ENCODE peak calls at places on chromosomes 11 and 22, in four cellular contexts. One of them, this sample, is unnamed.
A peak's percentile ranks its signal among the peaks of the same experiment; 100 is the strongest.

GRCh38 chr22:24994070-24994763 is 41.7 kb downstream of the KIAA1671 start:
- DNase-seq in NCI-H2081: no peak
- DNase-seq in globus pallidus: no peak
- DNase-seq in HS-27A: peak; percentile 68
- DNase-seq in this sample: no peak

GRCh38 chr11:65781152-65781961 is 581 bp upstream of the AP5B1 start:
- DNase-seq in NCI-H2081: no peak
- DNase-seq in globus pallidus: peak; percentile 40
- DNase-seq in HS-27A: no peak
- DNase-seq in this sample: peak; percentile 60

GRCh38 chr11:79896258-79896657 is 455.4 kb upstream of the TENM4 start:
- DNase-seq in NCI-H2081: no peak
- DNase-seq in globus pallidus: no peak
- DNase-seq in HS-27A: no peak
- DNase-seq in this sample: no peak

GRCh38 chr22:23875801-23876200 is 18.1 kb downstream of the SLC2A11 start:
- DNase-seq in NCI-H2081: no peak
- DNase-seq in globus pallidus: no peak
- DNase-seq in HS-27A: no peak
- DNase-seq in this sample: no peak

GRCh38 chr11:11291432-11292015 is 61.5 kb downstream of the CSNK2A3 start:
- DNase-seq in NCI-H2081: no peak
- DNase-seq in globus pallidus: no peak
- DNase-seq in HS-27A: no peak
- DNase-seq in this sample: no peak

GRCh38 chr22:50276143-50276542 is 6.0 kb upstream of the MAPK11 start:
- DNase-seq in NCI-H2081: no peak
- DNase-seq in globus pallidus: peak; percentile 94
- DNase-seq in HS-27A: no peak
- DNase-seq in this sample: peak; percentile 59

GRCh38 chr11:129766858-129767604 is 48.6 kb upstream of the TMEM45B start:
- DNase-seq in NCI-H2081: peak; percentile 7
- DNase-seq in globus pallidus: no peak
- DNase-seq in HS-27A: no peak
- DNase-seq in this sample: no peak

GRCh38 chr11:134261626-134262488 is 8.5 kb downstream of the ACAD8 start:
- DNase-seq in NCI-H2081: peak; percentile 54
- DNase-seq in globus pallidus: no peak
- DNase-seq in HS-27A: no peak
- DNase-seq in this sample: no peak

GRCh38 chr22:17842386-17842785 is 68.1 kb upstream of the BID start:
- DNase-seq in NCI-H2081: no peak
- DNase-seq in globus pallidus: no peak
- DNase-seq in HS-27A: no peak
- DNase-seq in this sample: no peak

GRCh38 chr11:128695539-128696221 is 1.8 kb downstream of the FLI1 start:
- DNase-seq in NCI-H2081: no peak
- DNase-seq in globus pallidus: peak; percentile 63
- DNase-seq in HS-27A: no peak
- DNase-seq in this sample: no peak

GRCh38 chr11:3058753-3059664 is 1.8 kb upstream of the CARS1 start:
- DNase-seq in NCI-H2081: no peak
- DNase-seq in globus pallidus: no peak
- DNase-seq in HS-27A: peak; percentile 43
- DNase-seq in this sample: no peak

GRCh38 chr11:47924184-47924671 is 56.1 kb upstream of the PTPRJ start:
- DNase-seq in NCI-H2081: no peak
- DNase-seq in globus pallidus: no peak
- DNase-seq in HS-27A: no peak
- DNase-seq in this sample: peak; percentile 96

GRCh38 chr11:11449327-11449726 is 96.3 kb upstream of the CSNK2A3 start:
- DNase-seq in NCI-H2081: no peak
- DNase-seq in globus pallidus: no peak
- DNase-seq in HS-27A: no peak
- DNase-seq in this sample: no peak

GRCh38 chr11:69910519-69911309 is 91.5 kb upstream of the FGF3 start:
- DNase-seq in NCI-H2081: no peak
- DNase-seq in globus pallidus: no peak
- DNase-seq in HS-27A: no peak
- DNase-seq in this sample: no peak

GRCh38 chr11:95923730-95924413 is at the start of gene MTMR2:
- DNase-seq in NCI-H2081: peak; percentile 66
- DNase-seq in globus pallidus: peak; percentile 84
- DNase-seq in HS-27A: peak; percentile 61
- DNase-seq in this sample: peak; percentile 65

GRCh38 chr11:34758262-34758661 is 137.4 kb downstream of the EHF start:
- DNase-seq in NCI-H2081: no peak
- DNase-seq in globus pallidus: no peak
- DNase-seq in HS-27A: no peak
- DNase-seq in this sample: no peak

GRCh38 chr22:42961815-42962214 is 53.1 kb downstream of the PACSIN2 start:
- DNase-seq in NCI-H2081: no peak
- DNase-seq in globus pallidus: no peak
- DNase-seq in HS-27A: no peak
- DNase-seq in this sample: no peak

GRCh38 chr22:50282361-50283144 is 12.4 kb upstream of the MAPK11 start:
- DNase-seq in NCI-H2081: no peak
- DNase-seq in globus pallidus: no peak
- DNase-seq in HS-27A: no peak
- DNase-seq in this sample: no peak

GRCh38 chr11:31802990-31803812 is 7.9 kb downstream of the PAX6 start:
- DNase-seq in NCI-H2081: no peak
- DNase-seq in globus pallidus: no peak
- DNase-seq in HS-27A: no peak
- DNase-seq in this sample: no peak

GRCh38 chr11:33001281-33001680 is 14.4 kb upstream of the DEPDC7 start:
- DNase-seq in NCI-H2081: no peak
- DNase-seq in globus pallidus: no peak
- DNase-seq in HS-27A: no peak
- DNase-seq in this sample: no peak

GRCh38 chr22:36828815-36829214 is 12.0 kb upstream of the PVALB start:
- DNase-seq in NCI-H2081: no peak
- DNase-seq in globus pallidus: no peak
- DNase-seq in HS-27A: no peak
- DNase-seq in this sample: no peak

GRCh38 chr22:29873943-29874342 is 9.0 kb upstream of the MTMR3 start:
- DNase-seq in NCI-H2081: no peak
- DNase-seq in globus pallidus: no peak
- DNase-seq in HS-27A: no peak
- DNase-seq in this sample: no peak

GRCh38 chr22:49992921-49993648 is 19.5 kb downstream of the IL17REL start:
- DNase-seq in NCI-H2081: no peak
- DNase-seq in globus pallidus: peak; percentile 93
- DNase-seq in HS-27A: no peak
- DNase-seq in this sample: peak; percentile 84

GRCh38 chr22:49204599-49205214 is 623.0 kb downstream of the BRD1 start:
- DNase-seq in NCI-H2081: no peak
- DNase-seq in globus pallidus: no peak
- DNase-seq in HS-27A: no peak
- DNase-seq in this sample: peak; percentile 19

GRCh38 chr22:19422440-19423301 is 8.9 kb downstream of the HIRA start:
- DNase-seq in NCI-H2081: no peak
- DNase-seq in globus pallidus: no peak
- DNase-seq in HS-27A: no peak
- DNase-seq in this sample: no peak

GRCh38 chr22:36101756-36102155 is 58.8 kb downstream of the APOL3 start:
- DNase-seq in NCI-H2081: no peak
- DNase-seq in globus pallidus: no peak
- DNase-seq in HS-27A: no peak
- DNase-seq in this sample: no peak

GRCh38 chr11:1773711-1774550 is 10.2 kb upstream of the CTSD start:
- DNase-seq in NCI-H2081: no peak
- DNase-seq in globus pallidus: no peak
- DNase-seq in HS-27A: no peak
- DNase-seq in this sample: no peak

GRCh38 chr11:133830931-133831907 is 14.1 kb downstream of the SPATA19 start:
- DNase-seq in NCI-H2081: peak; percentile 46
- DNase-seq in globus pallidus: no peak
- DNase-seq in HS-27A: no peak
- DNase-seq in this sample: no peak

GRCh38 chr22:42273855-42274451 is 3.5 kb upstream of the TCF20 start:
- DNase-seq in NCI-H2081: no peak
- DNase-seq in globus pallidus: no peak
- DNase-seq in HS-27A: no peak
- DNase-seq in this sample: no peak

GRCh38 chr11:21556936-21557335 is 635.9 kb upstream of the ANO5 start:
- DNase-seq in NCI-H2081: peak; percentile 83
- DNase-seq in globus pallidus: no peak
- DNase-seq in HS-27A: no peak
- DNase-seq in this sample: no peak

This sample was measured in pancreas.